ENCODE peak calls at places on chromosomes 2 and 18, in six cellular contexts. J, B, E, X, G and N are unnamed samples.

GRCh38 chr2:203500951-203501350 is 34.1 kb downstream of the RAPH1 start:
- DNase-seq in J (no peak), B (no peak), E (no peak), X (no peak), G (no peak), N (no peak)

GRCh38 chr18:50162486-50163304 is 32.3 kb downstream of the MYO5B start:
- DNase-seq in J (no peak), B (no peak), E (no peak), X (no peak), G (no peak), N (no peak)

GRCh38 chr18:9734189-9734588 is 26.1 kb downstream of the RAB31 start:
- DNase-seq in J (no peak), B (no peak), E (no peak), X (peak), G (no peak), N (no peak)

GRCh38 chr18:46431522-46432171 is 225.4 kb downstream of the LOXHD1 start:
- DNase-seq in J (no peak), B (no peak), E (no peak), X (no peak), G (no peak), N (no peak)

GRCh38 chr2:166117491-166117890 is 10.3 kb downstream of the SCN1A start:
- DNase-seq in J (no peak), B (no peak), E (no peak), X (no peak), G (no peak), N (no peak)

GRCh38 chr2:240277073-240277806 is 136.8 kb upstream of the OTOS start:
- DNase-seq in J (peak), B (no peak), E (peak), X (no peak), G (no peak), N (no peak)

GRCh38 chr18:47284691-47285370 is 33.4 kb upstream of the SKOR2 start:
- DNase-seq in J (peak), B (no peak), E (no peak), X (no peak), G (no peak), N (no peak)

GRCh38 chr2:241678307-241678706 is 8.3 kb downstream of the DTYMK start:
- DNase-seq in J (no peak), B (no peak), E (no peak), X (no peak), G (no peak), N (no peak)

GRCh38 chr2:175431054-175431780 is 249.7 kb upstream of the ATP5MC3 start:
- DNase-seq in J (no peak), B (no peak), E (no peak), X (no peak), G (no peak), N (no peak)

GRCh38 chr2:168480825-168481585 is 24.9 kb downstream of the CERS6 start:
- DNase-seq in J (no peak), B (no peak), E (no peak), X (no peak), G (no peak), N (no peak)

GRCh38 chr18:59996370-59996966 is 96.7 kb downstream of the PMAIP1 start:
- DNase-seq in J (no peak), B (peak), E (no peak), X (peak), G (peak), N (peak)

GRCh38 chr2:86297382-86298147 is 39.9 kb downstream of the REEP1 start:
- DNase-seq in J (no peak), B (peak), E (no peak), X (no peak), G (peak), N (no peak)

GRCh38 chr2:207334631-207335371 is 169.1 kb upstream of the KLF7 start:
- DNase-seq in J (no peak), B (no peak), E (peak), X (peak), G (no peak), N (peak)

GRCh38 chr18:54981076-54981475 is 21.8 kb upstream of the CCDC68 start:
- DNase-seq in J (no peak), B (no peak), E (no peak), X (no peak), G (no peak), N (no peak)

GRCh38 chr2:57515366-57515765 is 531.2 kb upstream of the VRK2 start:
- DNase-seq in J (no peak), B (no peak), E (no peak), X (no peak), G (no peak), N (no peak)

GRCh38 chr2:10043906-10044601 is 704 bp downstream of the KLF11 start:
- DNase-seq in J (peak), B (peak), E (no peak), X (peak), G (peak), N (peak)

GRCh38 chr2:120596191-120596781 is 139.4 kb upstream of the GLI2 start:
- DNase-seq in J (no peak), B (no peak), E (no peak), X (no peak), G (no peak), N (no peak)

GRCh38 chr2:101012706-101013181 is 10.7 kb downstream of the RPL31 start:
- DNase-seq in J (no peak), B (no peak), E (no peak), X (peak), G (no peak), N (peak)

GRCh38 chr2:20314562-20315521 is 35.8 kb downstream of the PUM2 start:
- DNase-seq in J (no peak), B (no peak), E (no peak), X (no peak), G (no peak), N (no peak)

DNA sequence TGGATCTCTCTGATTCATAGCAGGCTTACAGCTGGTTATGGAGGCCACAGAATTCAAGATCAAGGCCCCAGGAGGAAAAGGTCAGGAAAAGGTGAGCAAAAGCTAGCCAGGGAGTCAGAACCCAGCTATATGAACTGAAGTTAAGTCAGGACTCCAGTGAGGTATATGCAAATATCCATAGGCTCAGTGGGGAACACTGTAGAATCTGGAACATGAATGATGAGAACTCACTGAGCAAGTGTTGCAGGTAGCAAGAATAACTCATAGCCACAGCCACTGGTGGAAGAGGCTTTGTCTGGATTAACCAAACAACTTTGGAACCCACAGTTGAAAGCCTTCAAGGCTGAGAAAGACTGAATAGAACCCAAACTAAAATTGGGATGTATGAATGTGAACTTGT is 24.7 kb downstream of the COBLL1 start:
- DNase-seq in J (no peak), B (no peak), E (no peak), X (no peak), G (no peak), N (no peak)
- TF ChIP-seq CTCF in J (no peak), B (no peak), E (no peak), X (no peak), G (no peak), N (no peak)

DNA sequence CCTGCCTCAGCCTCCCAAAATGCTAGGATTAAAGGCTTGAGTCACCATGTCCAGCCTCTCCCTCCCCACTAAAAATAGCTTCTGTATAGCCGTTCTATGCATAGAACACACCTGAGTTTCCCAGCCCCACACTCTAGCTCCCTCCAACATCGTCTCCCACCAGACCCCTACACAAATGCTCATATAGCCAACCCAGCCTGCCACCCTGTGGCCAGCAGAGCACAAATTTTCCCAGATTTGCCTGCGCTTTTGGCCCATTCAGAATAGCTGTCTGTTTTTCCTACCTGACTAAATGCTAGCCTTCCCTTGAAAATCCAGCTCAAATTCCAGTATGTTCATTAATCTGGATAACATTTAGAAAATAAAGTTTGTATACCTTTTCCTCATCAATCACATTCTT is 22.8 kb downstream of the TRABD2A start:
- DNase-seq in J (no peak), B (no peak), E (no peak), X (no peak), G (no peak), N (no peak)
- TF ChIP-seq CTCF in J (no peak), B (peak), E (no peak), X (no peak), G (no peak), N (no peak)

DNA sequence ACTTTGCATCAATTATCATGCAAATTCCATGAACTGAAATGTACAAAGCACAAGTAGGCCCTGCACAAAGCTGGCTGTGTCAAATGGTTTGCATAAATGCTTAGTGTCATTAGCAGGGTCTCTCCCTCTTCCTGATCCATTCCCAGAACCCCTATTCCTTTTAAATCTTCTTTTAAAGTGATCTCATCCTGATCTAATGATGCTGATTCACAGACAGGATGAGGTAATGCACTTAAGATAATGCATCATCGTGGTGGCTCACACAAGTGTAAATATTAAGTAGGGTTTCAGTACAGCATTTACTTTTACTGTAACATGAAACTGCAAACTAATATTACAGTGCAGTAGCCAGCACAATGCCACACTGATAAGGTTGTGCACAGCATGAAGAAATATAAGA is 304.8 kb upstream of the SOX11 start:
- DNase-seq in J (peak), B (no peak), E (peak), X (no peak), G (no peak), N (no peak)
- TF ChIP-seq CTCF in J (no peak), B (no peak), E (no peak), X (no peak), G (no peak), N (no peak)

DNA sequence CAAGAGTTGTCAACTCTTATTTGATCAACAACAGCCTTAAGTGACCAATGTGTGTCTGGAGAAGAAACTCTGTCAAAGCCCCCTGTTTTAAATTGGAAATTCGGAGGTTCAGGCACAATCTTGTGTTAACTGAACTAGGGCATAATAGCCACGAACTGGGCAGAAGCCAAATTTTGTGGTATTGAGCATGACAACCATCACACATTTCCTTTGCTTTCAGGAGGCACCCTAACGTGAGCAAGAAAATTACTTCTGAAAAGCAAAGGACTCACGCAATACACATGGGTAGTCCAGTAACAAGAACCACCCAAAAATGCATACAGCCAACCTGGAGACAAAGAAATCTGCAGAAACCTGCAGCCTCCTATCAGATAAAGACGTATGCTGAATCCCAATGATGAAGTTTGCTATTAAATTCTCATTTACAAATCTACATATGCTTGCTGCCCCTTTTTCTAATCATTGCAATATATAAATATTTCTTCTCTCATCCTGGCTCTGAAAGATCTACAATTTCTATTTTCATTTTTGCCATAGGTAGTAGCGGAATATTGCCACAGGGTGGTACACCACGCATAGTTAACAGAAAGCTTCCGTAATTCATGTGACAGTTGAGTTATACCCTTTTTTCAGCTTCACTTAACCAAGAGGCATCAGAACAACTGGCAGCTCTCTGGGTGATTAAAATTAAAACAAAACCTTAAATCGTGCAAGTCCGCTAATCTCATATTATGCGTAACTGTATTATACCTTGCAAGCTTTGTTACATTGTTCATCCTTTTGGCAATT is 495.8 kb downstream of the NRXN1 start:
- DNase-seq in J (no peak), B (peak), E (no peak), X (no peak), G (no peak), N (peak)
- TF ChIP-seq CTCF in J (peak), B (peak), E (peak), X (peak), G (no peak), N (peak)

DNA sequence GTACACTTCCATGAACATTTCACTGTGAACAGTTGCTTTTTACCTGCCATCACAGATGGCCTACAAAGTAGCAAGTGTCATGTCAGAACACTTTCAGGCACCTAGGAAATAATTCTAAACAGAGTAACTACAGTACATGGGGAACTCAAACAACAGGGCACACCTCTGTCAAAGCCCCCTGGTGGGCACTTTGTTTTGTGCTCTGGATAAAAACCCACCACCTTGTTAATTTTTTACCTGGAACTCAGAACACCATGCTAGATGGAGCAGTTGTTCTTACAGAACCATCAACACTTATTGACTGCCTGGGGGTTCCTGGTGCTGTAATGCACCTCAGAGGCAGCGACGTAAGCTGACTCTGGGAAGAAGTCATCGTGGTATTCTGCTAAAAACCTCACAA is 2.3 kb downstream of the MSL3B start:
- DNase-seq in J (no peak), B (no peak), E (no peak), X (no peak), G (no peak), N (no peak)
- TF ChIP-seq CTCF in J (no peak), B (no peak), E (peak), X (no peak), G (no peak), N (peak)

GRCh38 chr2:159186462-159186861 is 100.0 kb downstream of the WDSUB1 start:
- DNase-seq in J (no peak), B (no peak), E (no peak), X (no peak), G (no peak), N (no peak)

GRCh38 chr2:159183346-159183745 is 103.2 kb downstream of the WDSUB1 start:
- DNase-seq in J (no peak), B (no peak), E (no peak), X (no peak), G (no peak), N (no peak)

GRCh38 chr2:159187095-159187494 is 99.4 kb downstream of the WDSUB1 start:
- DNase-seq in J (no peak), B (no peak), E (no peak), X (no peak), G (no peak), N (no peak)

GRCh38 chr2:159188449-159188848 is 98.1 kb downstream of the WDSUB1 start:
- DNase-seq in J (no peak), B (no peak), E (no peak), X (no peak), G (no peak), N (no peak)

DNA sequence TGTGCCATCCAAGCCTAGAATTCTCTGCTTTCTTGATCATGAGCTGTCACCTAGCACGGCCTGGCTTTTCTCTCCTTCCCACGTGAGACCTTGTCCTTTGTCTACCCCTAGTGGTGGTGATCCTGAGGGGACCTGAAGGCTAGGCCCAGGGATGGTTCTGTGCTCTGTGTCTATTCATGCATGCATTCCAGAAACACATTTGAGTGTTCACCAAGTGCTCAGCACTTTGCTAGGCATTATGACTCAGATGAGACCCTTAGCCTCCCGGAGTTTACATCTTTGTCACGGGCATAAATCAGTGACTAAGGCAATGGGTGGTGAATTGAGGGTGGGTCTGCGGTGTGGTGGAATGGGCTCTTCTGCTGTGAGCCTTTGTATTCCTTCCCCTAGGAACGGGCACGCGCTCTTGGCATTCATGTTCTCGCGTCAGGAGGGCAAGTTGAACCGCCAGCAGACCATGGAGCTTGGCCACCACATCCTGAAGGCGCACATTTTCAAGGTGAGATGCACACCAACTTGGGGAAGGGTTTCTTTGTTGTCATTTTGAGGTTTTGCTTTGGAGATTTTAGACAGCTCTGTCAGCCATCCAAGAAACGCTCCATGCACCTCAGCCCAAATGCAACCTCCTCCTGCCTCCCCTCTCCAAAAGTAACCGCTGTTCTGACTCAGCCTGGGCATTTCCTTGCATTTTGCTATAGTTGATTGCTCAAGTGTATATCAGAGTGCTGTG is 100.9 kb downstream of the WDSUB1 start:
- DNase-seq in J (no peak), B (peak), E (peak), X (no peak), G (peak), N (no peak)
- TF ChIP-seq CTCF in J (peak), B (peak), E (peak), X (no peak), G (no peak), N (peak)